ENCODE peak calls at places on chromosomes 12 and 14, in seven cellular contexts. H is esophagus squamous epithelium, T is suprapubic skin, L is uterus, E is body of pancreas, G is Peyer's patch, J is heart left ventricle. I is an unnamed sample.

GRCh38 chr14:94827711-94828505 is 58.0 kb upstream of the GSC start:
- DNase-seq in H (no peak), J (no peak), T (no peak), E (no peak), L (peak), G (no peak), I (no peak)

GRCh38 chr14:50937325-50937724 is 7.0 kb downstream of the PYGL start:
- DNase-seq in T (no peak), G (no peak), L (no peak), H (no peak), E (no peak), J (no peak), I (no peak)

GRCh38 chr12:49832836-49833421 is 4.7 kb upstream of the NCKAP5L start:
- DNase-seq in J (no peak), H (no peak), G (no peak), L (no peak), T (no peak), E (no peak), I (no peak)

GRCh38 chr12:7129647-7130536 is at the start of gene CLSTN3:
- DNase-seq in H (no peak), E (peak), J (peak), T (peak), L (peak), G (peak), I (peak)

GRCh38 chr12:70364695-70365397 is 1.2 kb upstream of the KCNMB4 start:
- DNase-seq in G (no peak), J (no peak), L (no peak), E (no peak), H (no peak), T (no peak), I (no peak)

GRCh38 chr14:64400829-64401459 is 12.8 kb downstream of the MTHFD1 start:
- DNase-seq in H (no peak), E (no peak), L (no peak), J (no peak), G (no peak), T (no peak), I (no peak)

GRCh38 chr12:65858831-65859230 is 34.5 kb downstream of the HMGA2 start:
- DNase-seq in E (no peak), J (no peak), L (no peak), T (no peak), H (no peak), G (no peak), I (no peak)

GRCh38 chr12:452667-453210 is 7.0 kb upstream of the B4GALNT3 start:
- DNase-seq in J (peak), E (peak), L (no peak), H (no peak), T (no peak), G (no peak), I (no peak)

GRCh38 chr12:104605685-104606084 is 148.9 kb downstream of the CHST11 start:
- DNase-seq in L (peak), H (no peak), J (peak), E (no peak), G (no peak), T (peak), I (peak)

GRCh38 chr12:12265571-12266388 is 1.1 kb downstream of the LRP6 start:
- DNase-seq in G (no peak), T (no peak), E (no peak), J (no peak), L (no peak), H (no peak), I (no peak)

GRCh38 chr12:112172556-112173324 is 47.4 kb downstream of the TRAFD1 start:
- DNase-seq in E (no peak), G (no peak), J (no peak), T (peak), H (no peak), L (no peak), I (no peak)

GRCh38 chr14:61223552-61223951 is 57.6 kb downstream of the TMEM30B start:
- DNase-seq in G (no peak), E (no peak), J (no peak), T (no peak), H (no peak), L (no peak), I (no peak)

GRCh38 chr12:97142737-97143450 is 235.8 kb downstream of the NEDD1 start:
- DNase-seq in T (no peak), J (no peak), L (no peak), H (no peak), G (no peak), E (no peak), I (no peak)

GRCh38 chr12:112946236-112947000 is 8.1 kb downstream of the OAS3 start:
- DNase-seq in H (no peak), T (no peak), L (no peak), G (no peak), E (no peak), J (no peak), I (no peak)

GRCh38 chr12:117439531-117440001 is 78.1 kb upstream of the NOS1 start:
- DNase-seq in E (no peak), T (no peak), G (no peak), J (no peak), L (no peak), H (no peak), I (no peak)

GRCh38 chr14:58712357-58712756 is 74.6 kb downstream of the DACT1 start:
- DNase-seq in G (no peak), H (no peak), J (no peak), T (no peak), E (no peak), L (no peak), I (no peak)

GRCh38 chr14:62062645-62063044 is 300.4 kb downstream of the SNAPC1 start:
- DNase-seq in L (no peak), E (no peak), T (no peak), J (no peak), H (no peak), G (no peak), I (no peak)

GRCh38 chr12:32448581-32448980 is 49.2 kb downstream of the FGD4 start:
- DNase-seq in H (no peak), E (no peak), L (no peak), T (no peak), J (no peak), G (no peak), I (no peak)

GRCh38 chr12:1908758-1909157 is 9.7 kb downstream of the CACNA2D4 start:
- DNase-seq in L (no peak), H (no peak), J (no peak), G (no peak), E (no peak), T (no peak), I (no peak)

GRCh38 chr12:125148316-125148715 is 83.1 kb downstream of the AACS start:
- DNase-seq in E (no peak), G (no peak), H (no peak), L (no peak), J (no peak), T (no peak), I (no peak)

GRCh38 chr12:48998497-48999353 is 450 bp downstream of the DDN start:
- DNase-seq in T (no peak), L (no peak), E (no peak), J (peak), H (no peak), G (no peak), I (no peak)

GRCh38 chr12:114668151-114668891 is 15.7 kb downstream of the TBX3 start:
- DNase-seq in H (no peak), L (peak), T (peak), J (peak), E (peak), G (no peak), I (peak)

GRCh38 chr14:101916816-101917412 is 47.5 kb upstream of the DYNC1H1 start:
- DNase-seq in T (no peak), L (no peak), E (no peak), H (no peak), J (no peak), G (no peak), I (no peak)

GRCh38 chr12:47770086-47770726 is 2.8 kb upstream of the SLC48A1 start:
- DNase-seq in E (no peak), L (no peak), J (no peak), G (no peak), T (no peak), H (no peak), I (no peak)

GRCh38 chr12:90235642-90236041 is 527.0 kb upstream of the ATP2B1 start:
- DNase-seq in T (peak), G (no peak), J (no peak), L (no peak), H (no peak), E (no peak), I (peak)

GRCh38 chr14:95910628-95911027 is 34.0 kb downstream of the TUNAR start:
- DNase-seq in G (no peak), L (no peak), H (no peak), E (no peak), T (no peak), J (no peak), I (no peak)

GRCh38 chr12:46635818-46636217 is 190.0 kb downstream of the SLC38A4 start:
- DNase-seq in G (no peak), L (no peak), T (no peak), J (no peak), H (no peak), E (no peak), I (no peak)

GRCh38 chr12:16602412-16602811 is 3.5 kb downstream of the LMO3 start:
- DNase-seq in G (no peak), L (no peak), H (no peak), E (no peak), J (no peak), T (no peak), I (no peak)

GRCh38 chr12:16604853-16605252 is 1.1 kb downstream of the LMO3 start:
- DNase-seq in J (peak), T (no peak), E (peak), L (peak), H (no peak), G (no peak), I (no peak)

GRCh38 chr12:16603265-16603915 is 2.6 kb downstream of the LMO3 start:
- DNase-seq in E (no peak), J (no peak), G (no peak), L (no peak), H (no peak), T (no peak), I (no peak)

GRCh38 chr12:16605666-16606116 is 271 bp downstream of the LMO3 start:
- DNase-seq in G (no peak), T (peak), L (peak), J (no peak), E (peak), H (no peak), I (no peak)

DNA sequence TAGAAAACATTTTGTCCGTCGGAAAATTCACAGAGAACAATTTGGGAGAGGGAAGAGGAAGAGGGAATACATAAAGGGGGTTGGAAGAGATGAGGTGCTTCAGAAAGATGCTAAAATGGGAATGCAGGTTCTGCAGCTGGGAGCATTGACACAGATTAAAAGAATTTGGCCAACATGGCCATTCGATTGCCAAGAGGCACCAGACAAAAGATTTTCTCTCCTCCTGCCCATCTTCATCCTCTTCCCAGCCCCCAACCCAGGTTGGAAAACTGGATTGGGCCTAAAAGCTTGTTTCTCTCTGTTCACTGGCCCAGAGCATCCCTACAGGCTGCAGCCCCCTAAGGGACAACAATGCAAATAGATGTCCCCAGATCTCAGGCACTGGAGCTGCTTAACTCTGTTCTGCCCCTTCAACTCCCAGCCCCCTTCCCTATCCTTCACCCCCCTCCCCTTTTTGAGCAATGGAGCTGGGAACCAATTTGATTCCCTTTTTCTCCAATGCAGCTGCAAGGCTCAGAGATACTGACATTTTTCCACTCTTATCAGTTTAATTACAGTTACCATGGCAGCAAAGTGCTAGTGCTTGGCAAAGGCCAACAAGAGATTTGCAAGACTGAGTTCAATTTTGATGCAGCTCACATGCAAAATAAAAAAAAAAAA is 1.9 kb downstream of the LMO3 start:
- DNase-seq in G (no peak), J (no peak), L (no peak), T (no peak), H (no peak), E (peak), I (no peak)
- H3K4me3 ChIP-seq in G (no peak), J (no peak), L (peak), T (peak), H (peak), E (no peak), I (no peak)

DNA sequence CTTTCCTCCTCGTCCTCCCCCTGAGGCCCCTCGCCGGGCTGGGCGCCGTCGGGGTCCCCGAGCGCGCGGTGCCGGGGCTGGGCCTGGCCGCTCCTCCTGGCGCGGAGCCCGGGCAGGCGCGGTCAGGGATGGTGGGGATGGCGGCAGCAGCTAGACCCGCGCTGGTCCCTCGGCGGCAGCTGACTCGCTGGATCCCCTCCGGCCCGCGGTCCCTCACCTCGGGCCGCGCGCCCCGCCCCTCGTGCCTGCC is at the start of gene SLC25A29:
- DNase-seq in J (no peak), E (no peak), L (no peak), H (no peak), G (no peak), T (no peak), I (no peak)
- TF ChIP-seq POLR2A in J (peak), E (peak), L (peak), H (peak), G (no peak), T (peak), I (no peak)

GRCh38 chr14:75188520-75189267 is 12.3 kb upstream of the TMED10 start:
- DNase-seq in L (no peak), G (peak), J (no peak), H (no peak), E (no peak), T (no peak), I (no peak)
- H3K4me3 ChIP-seq in L (no peak), G (no peak), J (no peak), H (no peak), E (no peak), T (no peak), I (no peak)

GRCh38 chr12:52042706-52043385 is 8.4 kb upstream of the NR4A1 start:
- DNase-seq in E (no peak), J (no peak), L (no peak), G (no peak), T (no peak), H (no peak), I (no peak)

GRCh38 chr12:52046859-52047258 is 4.4 kb upstream of the NR4A1 start:
- DNase-seq in H (no peak), L (no peak), T (no peak), E (no peak), J (no peak), G (no peak), I (no peak)

GRCh38 chr12:52043386-52044212 is 7.6 kb upstream of the NR4A1 start:
- DNase-seq in T (no peak), J (peak), E (peak), G (no peak), H (no peak), L (no peak), I (peak)

GRCh38 chr12:52045794-52046199 is 5.4 kb upstream of the NR4A1 start:
- DNase-seq in L (no peak), E (no peak), J (peak), G (no peak), H (no peak), T (no peak), I (no peak)

GRCh38 chr12:52044284-52044983 is 6.8 kb upstream of the NR4A1 start:
- DNase-seq in E (peak), T (peak), G (no peak), J (peak), L (peak), H (no peak), I (no peak)
- TF ChIP-seq POLR2A in E (peak), T (no peak), G (no peak), J (peak), L (peak), H (no peak), I (no peak)

GRCh38 chr14:99966912-99967311 is 98.3 kb upstream of the EVL start:
- DNase-seq in T (no peak), J (no peak), G (no peak), E (no peak), H (no peak), L (peak), I (no peak)

GRCh38 chr14:99969673-99970322 is 95.4 kb upstream of the EVL start:
- DNase-seq in L (no peak), E (no peak), H (no peak), J (no peak), T (no peak), G (no peak), I (no peak)

GRCh38 chr14:99968931-99969330 is 96.3 kb upstream of the EVL start:
- DNase-seq in J (no peak), E (no peak), T (no peak), H (no peak), G (no peak), L (no peak), I (no peak)

GRCh38 chr14:99966436-99966835 is 98.8 kb upstream of the EVL start:
- DNase-seq in T (no peak), G (no peak), J (no peak), H (no peak), E (no peak), L (no peak), I (no peak)

GRCh38 chr14:99968156-99968920 is 96.9 kb upstream of the EVL start:
- DNase-seq in T (no peak), G (no peak), H (no peak), J (no peak), L (peak), E (no peak), I (no peak)
- H3K4me3 ChIP-seq in T (no peak), G (no peak), H (no peak), J (no peak), L (no peak), E (no peak), I (no peak)

I was measured in lower leg skin.